ENCODE peak calls at places on chromosomes 6 and 20, in eight cellular contexts. N, D, H, F, X, B, E and A are unnamed samples.

GRCh38 chr6:163095401-163095800 is 319.1 kb upstream of the QKI start:
- DNase-seq in N (no peak), D (no peak), H (no peak), F (no peak), X (no peak), B (no peak), E (no peak), A (no peak)

GRCh38 chr6:4581468-4582420 is 194.5 kb upstream of the CDYL start:
- DNase-seq in N (no peak), D (peak; percentile 66), H (no peak), F (no peak), X (peak; percentile 87), B (no peak), E (no peak), A (peak; percentile 54)

GRCh38 chr20:61798632-61799031 is 267.0 kb downstream of the TAF4 start:
- DNase-seq in N (no peak), D (no peak), H (no peak), F (no peak), X (no peak), B (no peak), E (no peak), A (no peak)

GRCh38 chr6:166970776-166971175 is 14.4 kb upstream of the RNASET2 start:
- DNase-seq in N (no peak), D (no peak), H (no peak), F (no peak), X (no peak), B (no peak), E (no peak), A (no peak)

GRCh38 chr20:44051661-44052000 is 135.4 kb downstream of the JPH2 start:
- DNase-seq in N (no peak), D (no peak), H (no peak), F (no peak), X (no peak), B (no peak), E (no peak), A (no peak)

GRCh38 chr20:11483697-11484096 is 434.0 kb upstream of the BTBD3 start:
- DNase-seq in N (no peak), D (no peak), H (no peak), F (no peak), X (no peak), B (no peak), E (no peak), A (no peak)

GRCh38 chr6:106103728-106104109 is 17.6 kb downstream of the PRDM1 start:
- DNase-seq in N (no peak), D (peak; percentile 49), H (no peak), F (peak; percentile 57), X (no peak), B (no peak), E (peak; percentile 31), A (no peak)

GRCh38 chr20:5090191-5090590 is 29.6 kb downstream of the PCNA start:
- DNase-seq in N (no peak), D (no peak), H (no peak), F (no peak), X (no peak), B (no peak), E (no peak), A (no peak)

GRCh38 chr6:169665289-169665688 is 36.5 kb downstream of the WDR27 start:
- DNase-seq in N (peak; percentile 86), D (no peak), H (no peak), F (no peak), X (no peak), B (no peak), E (no peak), A (no peak)